ENCODE peak calls at places on chromosomes 7 and 10, in nine cellular contexts. X is cardiac muscle cell, C is fibroblast of lung, F is osteocyte, Q is Panc1, L is psoas muscle, S is right lobe of liver, E is hepatocyte, J is GM13976. I is an unnamed sample.
A peak's percentile ranks its signal among the peaks of the same experiment; 100 is the strongest.

GRCh38 chr7:96284838-96285237 is 37.1 kb downstream of the SLC25A13 start:
- DNase-seq in X (no peak), C (no peak), F (no peak), Q (no peak), L (no peak), S (no peak), E (no peak), J (peak; percentile 24), I (no peak)

GRCh38 chr10:94299417-94299816 is 63.3 kb downstream of the NOC3L start:
- DNase-seq in X (peak; percentile 68), C (peak; percentile 77), F (no peak), Q (no peak), L (no peak), S (no peak), E (no peak), J (no peak), I (no peak)

GRCh38 chr10:95451150-95451549 is 110.0 kb downstream of the SORBS1 start:
- DNase-seq in X (no peak), C (no peak), F (no peak), Q (no peak), L (no peak), S (no peak), E (no peak), J (no peak), I (no peak)

GRCh38 chr7:36870625-36871354 is 146.5 kb upstream of the AOAH start:
- DNase-seq in X (no peak), C (no peak), F (no peak), Q (no peak), L (no peak), S (no peak), E (no peak), J (no peak), I (no peak)

GRCh38 chr7:111071556-111071955 is 19.4 kb upstream of the LRRN3 start:
- DNase-seq in X (no peak), C (no peak), F (no peak), Q (no peak), L (no peak), S (no peak), E (no peak), J (no peak), I (no peak)

GRCh38 chr10:33279791-33280190 is 54.7 kb downstream of the NRP1 start:
- DNase-seq in X (peak; percentile 71), C (no peak), F (no peak), Q (no peak), L (no peak), S (no peak), E (no peak), J (no peak), I (no peak)

GRCh38 chr10:102628451-102628911 is 15.8 kb upstream of the TRIM8 start:
- DNase-seq in X (peak; percentile 47), C (no peak), F (peak; percentile 84), Q (no peak), L (peak; percentile 85), S (peak; percentile 70), E (peak; percentile 35), J (no peak), I (no peak)

GRCh38 chr7:5477723-5478531 is 54.3 kb upstream of the TNRC18 start:
- DNase-seq in X (no peak), C (no peak), F (no peak), Q (no peak), L (peak; percentile 58), S (no peak), E (peak; percentile 46), J (no peak), I (no peak)

GRCh38 chr7:94289071-94289470 is 105.6 kb upstream of the COL1A2 start:
- DNase-seq in X (peak; percentile 94), C (peak; percentile 92), F (no peak), Q (peak; percentile 32), L (peak; percentile 53), S (no peak), E (peak; percentile 89), J (no peak), I (no peak)

GRCh38 chr10:121288864-121289659 is 309.2 kb downstream of the FGFR2 start:
- DNase-seq in X (no peak), C (no peak), F (no peak), Q (no peak), L (no peak), S (no peak), E (no peak), J (no peak), I (no peak)

GRCh38 chr10:30827531-30828120 is 198.1 kb upstream of the LYZL2 start:
- DNase-seq in X (peak; percentile 82), C (peak; percentile 68), F (no peak), Q (no peak), L (no peak), S (no peak), E (peak; percentile 37), J (no peak), I (no peak)

GRCh38 chr7:64184376-64184775 is 22.6 kb upstream of the ZNF735 start:
- DNase-seq in X (no peak), C (no peak), F (no peak), Q (no peak), L (no peak), S (no peak), E (no peak), J (no peak), I (no peak)

GRCh38 chr10:121615862-121616261 is 17.6 kb upstream of the FGFR2 start:
- DNase-seq in X (no peak), C (no peak), F (no peak), Q (no peak), L (no peak), S (no peak), E (no peak), J (no peak), I (no peak)

GRCh38 chr10:79014796-79015195 is 54.0 kb upstream of the ZMIZ1 start:
- DNase-seq in X (no peak), C (no peak), F (no peak), Q (no peak), L (peak; percentile 15), S (no peak), E (no peak), J (no peak), I (no peak)

GRCh38 chr10:113965077-113965476 is 78.6 kb upstream of the ADRB1 start:
- DNase-seq in X (no peak), C (no peak), F (no peak), Q (no peak), L (no peak), S (no peak), E (no peak), J (no peak), I (no peak)

GRCh38 chr7:100897111-100897608 is 1.5 kb upstream of the ACHE start:
- DNase-seq in X (peak; percentile 27), C (no peak), F (no peak), Q (no peak), L (peak; percentile 77), S (peak; percentile 62), E (peak; percentile 77), J (peak; percentile 78), I (no peak)

GRCh38 chr10:6035101-6035834 is 26.9 kb downstream of the IL2RA start:
- DNase-seq in X (no peak), C (no peak), F (peak; percentile 80), Q (no peak), L (no peak), S (no peak), E (no peak), J (no peak), I (no peak)

GRCh38 chr7:51307811-51308737 is 8.5 kb downstream of the COBL start:
- DNase-seq in X (peak; percentile 37), C (no peak), F (no peak), Q (no peak), L (no peak), S (no peak), E (peak; percentile 16), J (no peak), I (no peak)

GRCh38 chr7:155738652-155739537 is 73.4 kb downstream of the SHH start:
- DNase-seq in X (peak; percentile 83), C (peak; percentile 83), F (no peak), Q (peak; percentile 76), L (peak; percentile 85), S (peak; percentile 80), E (peak; percentile 78), J (peak; percentile 59), I (peak; percentile 71)
- TF ChIP-seq CTCF in X (peak; percentile 57), C (peak; percentile 48), F (peak; percentile 76), Q (peak; percentile 85), L (peak; percentile 71), S (peak; percentile 78), E (peak; percentile 76), J (peak; percentile 68), I (peak; percentile 15)

DNA sequence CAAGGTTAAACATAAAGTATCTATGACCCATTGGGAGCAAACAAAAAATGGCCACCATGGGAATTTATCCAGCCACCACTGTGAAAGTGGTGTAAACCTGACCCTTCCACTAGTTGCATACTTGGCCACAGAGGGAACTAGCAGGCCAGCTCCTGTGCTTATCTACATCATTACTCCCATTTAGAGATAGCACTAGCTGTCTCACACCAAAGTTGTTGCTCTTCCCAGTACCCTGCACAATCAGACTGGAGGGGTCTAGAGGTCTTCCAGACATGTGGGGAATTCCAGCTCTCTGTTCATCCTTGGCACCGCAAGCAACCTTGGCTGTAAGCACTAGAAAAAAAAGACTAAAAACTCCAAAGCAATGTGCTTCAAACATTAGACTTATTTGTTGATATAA is 113.9 kb downstream of the IPMK start:
- DNase-seq in X (peak; percentile 14), C (no peak), F (no peak), Q (no peak), L (no peak), S (no peak), E (no peak), J (no peak), I (no peak)
- TF ChIP-seq CTCF in X (no peak), C (no peak), F (no peak), Q (no peak), L (no peak), S (no peak), E (no peak), J (no peak), I (no peak)

DNA sequence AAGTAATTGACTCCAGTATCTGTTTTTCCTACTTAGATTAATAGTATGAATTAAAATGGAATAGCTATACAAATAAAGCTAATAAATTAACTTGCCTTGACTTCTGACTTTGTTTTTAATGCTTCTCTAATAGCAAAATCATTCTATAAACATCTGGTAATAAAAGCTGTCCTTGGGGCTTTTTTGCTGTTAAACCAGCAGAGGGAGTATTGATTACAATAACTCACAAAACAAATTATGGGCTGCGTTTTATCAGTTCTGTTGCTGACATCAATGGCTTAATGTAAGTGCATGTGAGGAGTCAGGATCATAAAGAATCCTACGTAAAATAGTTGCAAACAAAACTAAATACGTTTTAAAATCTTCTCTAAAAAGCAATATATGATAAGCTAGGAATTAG is 667.8 kb downstream of the PCDH15 start:
- DNase-seq in X (no peak), C (peak; percentile 24), F (no peak), Q (no peak), L (no peak), S (no peak), E (peak; percentile 16), J (no peak), I (no peak)
- TF ChIP-seq CTCF in X (no peak), C (no peak), F (peak; percentile 54), Q (peak; percentile 43), L (no peak), S (peak; percentile 43), E (peak; percentile 47), J (peak; percentile 12), I (no peak)

DNA sequence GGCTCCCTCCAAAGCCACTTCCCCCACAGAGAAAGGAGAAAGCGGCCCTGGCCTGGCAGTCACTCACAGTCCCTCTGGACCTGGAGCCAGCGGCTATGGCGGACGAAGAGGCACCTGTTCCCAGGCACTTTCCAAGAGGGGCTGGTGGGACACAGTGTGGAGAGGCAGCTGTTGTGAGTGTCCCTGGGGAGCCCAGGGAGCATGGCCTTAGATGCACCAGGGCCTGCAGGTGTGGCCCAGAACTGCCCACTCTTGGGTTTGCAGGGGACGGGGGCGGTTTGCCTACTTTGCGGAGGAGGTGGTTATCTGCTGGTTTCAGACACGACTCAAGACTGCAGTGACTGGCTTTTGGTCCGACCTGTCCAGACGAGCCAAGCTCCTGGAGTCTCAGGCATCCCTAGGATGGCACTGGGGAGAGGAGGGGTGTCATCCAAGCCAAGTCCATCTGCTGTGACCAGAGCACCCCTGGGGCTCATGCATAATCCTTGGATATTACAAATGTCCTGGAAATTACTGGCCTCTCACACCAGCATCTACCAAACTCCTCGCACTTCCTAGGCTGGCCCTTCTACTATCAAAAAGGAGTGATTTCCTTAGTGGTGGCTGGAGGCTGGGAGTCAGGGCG is 18.4 kb downstream of the CTBP2 start:
- DNase-seq in X (no peak), C (no peak), F (no peak), Q (no peak), L (no peak), S (no peak), E (no peak), J (no peak), I (no peak)
- TF ChIP-seq CTCF in X (no peak), C (no peak), F (no peak), Q (no peak), L (no peak), S (no peak), E (no peak), J (no peak), I (no peak)